ENCODE peak calls at places on chromosomes 16 and 17, in six cellular contexts. D, O, R, Z, B and K are unnamed samples.

GRCh38 chr17:44086364-44087311 is 16.1 kb downstream of the G6PC3 start:
- DNase-seq in D (peak), O (peak), R (peak), Z (no peak), B (no peak), K (peak)

GRCh38 chr17:18905226-18905625 is 46.7 kb upstream of the SLC5A10 start:
- DNase-seq in D (no peak), O (no peak), R (no peak), Z (no peak), B (no peak), K (no peak)

GRCh38 chr17:78722101-78722761 is 59.8 kb downstream of the CYTH1 start:
- DNase-seq in D (no peak), O (no peak), R (no peak), Z (no peak), B (peak), K (no peak)

GRCh38 chr17:48576479-48577309 is 1.5 kb downstream of the HOXB4 start:
- DNase-seq in D (no peak), O (no peak), R (peak), Z (no peak), B (no peak), K (peak)

GRCh38 chr17:35101725-35102124 is 17.9 kb downstream of the RAD51D start:
- DNase-seq in D (no peak), O (no peak), R (no peak), Z (no peak), B (no peak), K (no peak)

GRCh38 chr16:82748026-82748425 is 121.3 kb downstream of the CDH13 start:
- DNase-seq in D (peak), O (peak), R (no peak), Z (no peak), B (no peak), K (no peak)

GRCh38 chr17:66322764-66323163 is 20.4 kb downstream of the PRKCA start:
- DNase-seq in D (no peak), O (peak), R (no peak), Z (no peak), B (no peak), K (no peak)

GRCh38 chr17:13931752-13932477 is 137.4 kb upstream of the COX10 start:
- DNase-seq in D (peak), O (no peak), R (peak), Z (no peak), B (no peak), K (no peak)

GRCh38 chr17:83083368-83084201 is 4.2 kb downstream of the METRNL start:
- DNase-seq in D (no peak), O (peak), R (peak), Z (no peak), B (no peak), K (peak)

GRCh38 chr17:74439691-74440567 is 8.0 kb downstream of the GPRC5C start:
- DNase-seq in D (no peak), O (no peak), R (no peak), Z (no peak), B (no peak), K (no peak)

GRCh38 chr17:50100921-50101345 is 5.8 kb downstream of the PDK2 start:
- DNase-seq in D (no peak), O (peak), R (peak), Z (no peak), B (no peak), K (peak)

GRCh38 chr17:76537578-76538280 is at the start of gene CYGB:
- DNase-seq in D (no peak), O (no peak), R (no peak), Z (no peak), B (no peak), K (no peak)

GRCh38 chr17:78197147-78197830 is 10.1 kb downstream of the AFMID start:
- DNase-seq in D (peak), O (no peak), R (peak), Z (no peak), B (no peak), K (no peak)

GRCh38 chr16:88384222-88385111 is 1.7 kb downstream of the ZNF469 start:
- DNase-seq in D (no peak), O (no peak), R (no peak), Z (no peak), B (no peak), K (no peak)

GRCh38 chr16:56749806-56750491 is 20.0 kb downstream of the NUP93 start:
- DNase-seq in D (no peak), O (no peak), R (no peak), Z (no peak), B (no peak), K (no peak)

GRCh38 chr17:50618941-50619340 is 15.7 kb upstream of the ABCC3 start:
- DNase-seq in D (no peak), O (no peak), R (no peak), Z (no peak), B (no peak), K (no peak)

GRCh38 chr16:69311533-69312388 is 611 bp downstream of the VPS4A start:
- DNase-seq in D (peak), O (peak), R (peak), Z (peak), B (no peak), K (peak)

GRCh38 chr17:16282522-16282921 is 65.5 kb downstream of the PIGL start:
- DNase-seq in D (no peak), O (peak), R (no peak), Z (no peak), B (no peak), K (peak)

GRCh38 chr16:13350000-13350399 is 448.6 kb downstream of the SHISA9 start:
- DNase-seq in D (no peak), O (no peak), R (no peak), Z (no peak), B (no peak), K (no peak)

GRCh38 chr17:57071991-57072944 is 12.8 kb upstream of the AKAP1 start:
- DNase-seq in D (no peak), O (no peak), R (no peak), Z (no peak), B (no peak), K (no peak)

GRCh38 chr17:80461527-80462166 is 14.8 kb downstream of the NPTX1 start:
- DNase-seq in D (no peak), O (no peak), R (no peak), Z (no peak), B (no peak), K (no peak)

GRCh38 chr17:63934391-63935112 is 2.4 kb upstream of the CD79B start:
- DNase-seq in D (no peak), O (no peak), R (no peak), Z (no peak), B (no peak), K (no peak)

GRCh38 chr16:57042157-57043111 is 49.9 kb upstream of the CPNE2 start:
- DNase-seq in D (no peak), O (peak), R (no peak), Z (peak), B (no peak), K (peak)

GRCh38 chr17:44221862-44222111 is 2.3 kb upstream of the UBTF start:
- DNase-seq in D (no peak), O (no peak), R (no peak), Z (no peak), B (no peak), K (no peak)

GRCh38 chr17:32523017-32523680 is 36.4 kb downstream of the CDK5R1 start:
- DNase-seq in D (no peak), O (no peak), R (no peak), Z (no peak), B (no peak), K (no peak)

GRCh38 chr17:28142355-28142754 is 99.9 kb downstream of the NLK start:
- DNase-seq in D (no peak), O (no peak), R (no peak), Z (no peak), B (no peak), K (no peak)

GRCh38 chr17:29116652-29117439 is 63.4 kb downstream of the MYO18A start:
- DNase-seq in D (peak), O (peak), R (peak), Z (peak), B (peak), K (peak)

GRCh38 chr17:16428098-16428882 is 12.9 kb downstream of the TRPV2 start:
- DNase-seq in D (peak), O (peak), R (peak), Z (no peak), B (peak), K (no peak)

GRCh38 chr17:73007447-73007846 is 85.0 kb downstream of the SLC39A11 start:
- DNase-seq in D (peak), O (no peak), R (peak), Z (no peak), B (no peak), K (no peak)

GRCh38 chr17:4833941-4834501 is 881 bp downstream of the MINK1 start:
- DNase-seq in D (peak), O (peak), R (peak), Z (no peak), B (no peak), K (no peak)

GRCh38 chr16:67504190-67505021 is 21.1 kb upstream of the AGRP start:
- DNase-seq in D (peak), O (no peak), R (no peak), Z (no peak), B (no peak), K (no peak)

GRCh38 chr17:3885970-3886369 is 6.9 kb downstream of the CAMKK1 start:
- DNase-seq in D (no peak), O (peak), R (peak), Z (no peak), B (no peak), K (peak)

GRCh38 chr17:79246226-79246794 is 171.7 kb downstream of the ENGASE start:
- DNase-seq in D (no peak), O (no peak), R (no peak), Z (no peak), B (no peak), K (no peak)

GRCh38 chr16:50999181-50999580 is 151.9 kb downstream of the SALL1 start:
- DNase-seq in D (no peak), O (no peak), R (no peak), Z (no peak), B (no peak), K (no peak)

GRCh38 chr17:81601525-81602120 is 35.3 kb downstream of the NPLOC4 start:
- DNase-seq in D (peak), O (peak), R (peak), Z (peak), B (no peak), K (peak)